ENCODE peak calls at places on chromosomes 4 and X, in five cellular contexts. Q, J, R, E and S are unnamed samples.

GRCh38 chr4:155759372-155760252 is 791 bp downstream of the GUCY1B1 start:
- DNase-seq in Q (peak; percentile 48), J (peak; percentile 47), R (peak; percentile 53), E (peak; percentile 8), S (peak; percentile 33)

GRCh38 chr4:36392049-36392448 is 110.6 kb downstream of the DTHD1 start:
- DNase-seq in Q (no peak), J (no peak), R (no peak), E (no peak), S (no peak)

GRCh38 chrX:131958724-131959123 is 64.4 kb upstream of the STK26 start:
- DNase-seq in Q (no peak), J (no peak), R (no peak), E (no peak), S (no peak)

GRCh38 chr4:122086338-122086737 is 65.8 kb upstream of the BLTP1 start:
- DNase-seq in Q (peak; percentile 27), J (no peak), R (no peak), E (no peak), S (no peak)

GRCh38 chr4:176205299-176205698 is 9.9 kb upstream of the SPATA4 start:
- DNase-seq in Q (no peak), J (no peak), R (no peak), E (no peak), S (no peak)

GRCh38 chrX:3176439-3176820 is 135.2 kb downstream of the ARSF start:
- DNase-seq in Q (peak; percentile 93), J (no peak), R (no peak), E (peak; percentile 95), S (peak; percentile 52)

GRCh38 chr4:181582595-181582994 is 660.6 kb upstream of the TENM3 start:
- DNase-seq in Q (no peak), J (no peak), R (no peak), E (no peak), S (no peak)

GRCh38 chr4:81195475-81195874 is 19.5 kb downstream of the PRKG2 start:
- DNase-seq in Q (no peak), J (no peak), R (no peak), E (no peak), S (no peak)

GRCh38 chr4:124483043-124483906 is 229.3 kb downstream of the ANKRD50 start:
- DNase-seq in Q (peak; percentile 82), J (no peak), R (no peak), E (no peak), S (peak; percentile 72)

GRCh38 chr4:161577604-161578301 is 586.0 kb downstream of the FSTL5 start:
- DNase-seq in Q (peak; percentile 93), J (no peak), R (no peak), E (peak; percentile 87), S (peak; percentile 60)

GRCh38 chrX:134734343-134735001 is 76.2 kb upstream of the PLAC1 start:
- DNase-seq in Q (peak; percentile 83), J (no peak), R (no peak), E (peak; percentile 49), S (peak; percentile 51)

GRCh38 chr4:71293705-71294104 is 45.1 kb upstream of the SLC4A4 start:
- DNase-seq in Q (no peak), J (no peak), R (no peak), E (peak; percentile 53), S (peak; percentile 49)

GRCh38 chrX:108584617-108585211 is 145.1 kb downstream of the COL4A5 start:
- DNase-seq in Q (peak; percentile 9), J (no peak), R (no peak), E (peak; percentile 0), S (peak; percentile 20)
- TF ChIP-seq CTCF in Q (peak; percentile 39), J (peak; percentile 6), R (no peak), E (peak; percentile 40), S (peak; percentile 36)

DNA sequence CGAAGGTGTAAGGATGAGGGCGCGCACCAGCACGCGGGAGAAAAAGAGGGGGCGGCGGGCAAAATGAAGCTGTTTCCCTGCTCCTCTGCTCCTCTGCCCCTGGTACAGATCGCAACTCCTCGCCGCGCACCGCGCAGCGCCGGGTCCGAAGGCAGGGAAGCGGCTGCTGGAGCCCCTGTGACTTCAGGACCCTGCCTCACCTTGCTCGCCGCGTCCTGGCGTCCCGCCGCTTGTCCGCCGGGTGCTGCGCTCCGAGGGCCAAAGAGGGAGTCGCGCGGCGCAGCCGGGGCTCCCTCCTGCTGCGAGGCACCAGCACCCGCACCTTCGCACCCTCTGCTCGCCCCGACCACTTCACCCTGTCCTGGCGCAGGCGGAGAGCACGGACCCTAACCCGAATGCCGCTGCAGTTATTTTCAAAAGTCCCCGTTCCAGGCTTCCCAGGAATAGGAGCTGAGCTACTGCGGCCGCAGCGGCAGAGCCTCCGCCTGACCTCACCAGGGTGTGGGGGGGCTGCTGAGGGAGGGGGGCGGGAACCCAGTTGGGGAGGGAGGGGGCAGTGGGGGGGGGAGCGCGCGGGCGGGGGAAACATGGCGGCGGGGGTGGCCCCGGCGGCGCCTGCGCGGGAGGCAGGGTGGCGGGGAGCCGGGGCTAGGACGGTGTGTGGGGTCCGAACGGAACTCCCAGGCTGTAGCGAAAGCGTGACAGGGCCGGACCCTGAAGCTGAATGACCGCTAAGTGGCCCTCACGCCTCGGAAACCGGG is at the start of gene KLHL13:
- DNase-seq in Q (peak; percentile 5), J (no peak), R (peak; percentile 57), E (peak; percentile 1), S (peak; percentile 17)
- H3K4me3 ChIP-seq in Q (peak within 1 kb of the TSS; percentile 51), J (peak within 1 kb of the TSS; percentile 37), R (peak within 1 kb of the TSS; percentile 43), E (peak within 1 kb of the TSS; percentile 56), S (peak within 1 kb of the TSS; percentile 58)

DNA sequence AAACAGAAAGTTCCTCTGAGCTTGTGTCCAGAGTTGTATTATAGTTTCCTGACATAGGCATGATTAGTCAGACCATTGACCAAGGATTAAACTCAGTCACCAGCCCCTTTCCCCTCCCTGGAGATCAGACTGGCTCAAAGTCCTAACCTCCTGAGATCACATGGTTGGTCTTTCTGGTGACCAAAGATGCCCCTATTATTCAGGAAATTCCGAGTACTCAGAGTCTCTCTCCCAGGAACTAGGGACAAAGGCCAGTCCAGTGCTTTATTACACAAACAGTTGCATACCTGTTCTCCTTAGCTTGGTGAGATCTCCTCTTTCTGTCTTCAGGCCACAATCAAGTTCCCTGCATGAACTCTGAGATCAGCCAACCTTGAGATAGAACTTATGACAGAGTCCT is 14.5 kb upstream of the ENPP6 start:
- DNase-seq in Q (no peak), J (no peak), R (no peak), E (no peak), S (no peak)
- TF ChIP-seq CTCF in Q (no peak), J (no peak), R (no peak), E (no peak), S (no peak)

GRCh38 chr4:87258677-87259076 is 38.3 kb upstream of the KLHL8 start:
- DNase-seq in Q (no peak), J (no peak), R (no peak), E (no peak), S (no peak)
- H3K4me3 ChIP-seq in Q (no peak overlapping the region), J (no peak overlapping the region), R (no peak overlapping the region), E (no peak overlapping the region), S (no peak overlapping the region)

DNA sequence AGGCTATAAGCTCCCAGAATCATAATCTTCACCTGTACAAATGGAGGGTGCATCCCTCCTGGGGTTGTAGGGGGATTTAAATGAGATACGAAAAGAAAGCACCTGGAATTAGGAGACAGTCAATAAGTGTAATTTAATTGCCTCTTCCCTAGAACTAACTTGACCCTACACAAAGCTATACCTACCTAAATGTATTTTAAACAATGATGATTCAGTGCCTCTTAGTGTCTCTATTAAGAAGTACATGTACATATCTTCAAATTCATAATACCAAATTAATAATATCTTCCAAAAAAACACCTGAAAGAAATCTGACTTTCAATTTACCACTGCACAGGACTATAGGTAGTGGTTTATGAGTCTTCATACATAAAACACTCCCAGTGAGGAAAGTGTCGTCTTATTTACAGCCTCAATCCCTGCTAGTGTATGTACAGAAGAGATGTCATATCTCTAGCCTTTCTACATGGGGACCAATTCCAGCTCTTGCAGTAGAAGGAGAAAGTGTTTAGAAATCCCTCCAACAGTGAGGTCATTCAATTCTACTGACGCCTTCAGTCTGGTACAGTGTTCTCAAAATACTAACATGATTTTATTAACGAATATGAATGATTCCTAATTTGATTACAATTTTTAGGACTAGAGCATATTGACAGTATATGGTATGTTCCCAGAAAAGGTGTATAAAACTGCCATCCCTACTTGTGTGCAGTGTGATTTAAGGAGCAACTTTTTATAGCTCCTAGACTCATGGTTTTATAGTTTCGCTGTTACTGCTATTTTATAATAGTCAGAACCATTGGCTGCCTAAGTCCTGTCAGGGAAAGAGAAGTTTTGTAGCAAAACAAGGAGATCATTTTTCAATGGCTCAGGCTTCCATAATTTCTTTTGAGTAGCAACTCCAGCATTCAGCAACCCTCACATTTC is 282.7 kb downstream of the UNC5C start:
- DNase-seq in Q (no peak), J (no peak), R (no peak), E (no peak), S (peak; percentile 38)
- TF ChIP-seq CTCF in Q (no peak), J (no peak), R (no peak), E (no peak), S (no peak)

GRCh38 chr4:119207051-119207450 is 5.5 kb upstream of the USP53 start:
- DNase-seq in Q (peak; percentile 32), J (no peak), R (no peak), E (peak; percentile 85), S (peak; percentile 76)

GRCh38 chr4:119205690-119206089 is 6.8 kb upstream of the USP53 start:
- DNase-seq in Q (no peak), J (no peak), R (no peak), E (no peak), S (no peak)

GRCh38 chr4:119206178-119206577 is 6.3 kb upstream of the USP53 start:
- DNase-seq in Q (no peak), J (no peak), R (no peak), E (no peak), S (no peak)

GRCh38 chr4:119209077-119209476 is 3.4 kb upstream of the USP53 start:
- DNase-seq in Q (peak; percentile 80), J (no peak), R (no peak), E (peak; percentile 91), S (peak; percentile 93)

DNA sequence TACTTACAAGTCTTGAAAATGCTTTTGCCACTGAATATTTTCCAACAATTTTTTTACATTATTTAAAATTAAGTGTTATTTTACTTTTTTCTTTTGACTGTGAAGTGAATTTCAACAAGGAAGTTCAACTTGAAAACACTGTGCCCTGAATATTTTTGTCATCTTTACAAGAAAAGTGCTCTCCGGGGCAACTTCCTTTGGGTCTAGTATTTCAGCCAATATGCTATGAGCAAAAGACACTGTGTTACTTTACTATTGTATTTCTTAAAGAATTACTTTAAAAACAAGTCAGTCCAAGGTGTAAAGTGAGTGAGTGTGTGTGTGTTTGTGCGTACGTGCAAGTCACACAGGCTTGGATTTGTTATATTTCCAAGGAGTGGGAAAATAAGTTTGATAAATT is 7.6 kb upstream of the USP53 start:
- DNase-seq in Q (no peak), J (no peak), R (no peak), E (no peak), S (no peak)
- H3K4me3 ChIP-seq in Q (no peak overlapping the region), J (no peak overlapping the region), R (no peak overlapping the region), E (no peak overlapping the region), S (no peak overlapping the region)

GRCh38 chr4:44235897-44236296 is 212.7 kb downstream of the KCTD8 start:
- DNase-seq in Q (no peak), J (no peak), R (no peak), E (no peak), S (no peak)
- TF ChIP-seq CTCF in Q (no peak), J (no peak), R (no peak), E (no peak), S (no peak)

DNA sequence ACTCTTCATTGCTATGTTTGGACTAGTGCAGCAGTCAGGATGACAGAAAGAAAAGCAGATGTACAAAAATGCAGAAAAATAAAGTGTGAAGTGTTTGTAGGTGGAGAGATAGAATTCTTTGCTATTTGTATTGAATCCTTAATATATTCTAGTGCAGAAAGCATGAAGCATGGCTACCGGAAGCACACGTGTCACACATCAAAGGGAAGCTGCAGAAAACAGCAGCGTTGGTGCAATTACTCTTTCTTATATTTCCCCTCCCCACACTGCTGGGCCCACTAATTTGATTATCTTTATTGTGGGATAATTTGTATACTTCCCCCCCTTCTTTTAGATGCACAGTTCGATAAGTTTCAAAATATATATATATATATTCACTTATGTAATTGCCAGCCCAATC is 35.9 kb upstream of the TAPT1 start:
- DNase-seq in Q (no peak), J (no peak), R (no peak), E (no peak), S (no peak)
- H3K4me3 ChIP-seq in Q (no peak overlapping the region), J (no peak overlapping the region), R (no peak overlapping the region), E (no peak overlapping the region), S (no peak overlapping the region)